ENCODE peak calls at places on chromosomes 3 and 15, in four cellular contexts. W is HL-60, X is lower lobe of right lung, H is psoas muscle. I is an unnamed sample.

GRCh38 chr3:4670352-4670751 is 177.2 kb downstream of the ITPR1 start:
- DNase-seq in H (no peak), W (no peak), X (no peak), I (peak)

GRCh38 chr3:98005438-98005837 is 29.7 kb downstream of the GABRR3 start:
- DNase-seq in H (no peak), X (no peak), W (no peak), I (no peak)

GRCh38 chr3:150105886-150106612 is 135.4 kb upstream of the PFN2 start:
- DNase-seq in X (no peak), H (no peak), W (no peak), I (no peak)

GRCh38 chr3:142944346-142944745 is 19.1 kb downstream of the PAQR9 start:
- DNase-seq in X (no peak), W (no peak), H (no peak), I (no peak)

GRCh38 chr3:40504636-40505430 is 1.0 kb upstream of the ZNF620 start:
- DNase-seq in H (no peak), W (no peak), X (no peak), I (peak)

GRCh38 chr15:69747193-69747592 is 294.6 kb downstream of the RPLP1 start:
- DNase-seq in H (no peak), X (no peak), W (no peak), I (no peak)

GRCh38 chr3:13157986-13158385 is 84.8 kb upstream of the IQSEC1 start:
- DNase-seq in X (no peak), H (no peak), W (no peak), I (no peak)

GRCh38 chr3:85007195-85008094 is 48.7 kb downstream of the CADM2 start:
- DNase-seq in W (peak), H (no peak), X (no peak), I (no peak)

GRCh38 chr3:185353823-185354614 is 8.9 kb upstream of the MAP3K13 start:
- DNase-seq in H (peak), W (peak), X (peak), I (peak)

GRCh38 chr15:65207280-65207679 is 4.0 kb downstream of the CILP start:
- DNase-seq in X (no peak), H (no peak), W (no peak), I (no peak)

GRCh38 chr15:94258246-94258645 is 26.9 kb downstream of the MCTP2 start:
- DNase-seq in W (no peak), H (no peak), X (no peak), I (no peak)

GRCh38 chr15:94255540-94255939 is 24.2 kb downstream of the MCTP2 start:
- DNase-seq in X (no peak), W (no peak), H (no peak), I (no peak)

GRCh38 chr15:94252223-94252766 is 20.9 kb downstream of the MCTP2 start:
- DNase-seq in H (no peak), X (no peak), W (no peak), I (no peak)

GRCh38 chr15:94252906-94253305 is 21.5 kb downstream of the MCTP2 start:
- DNase-seq in X (no peak), H (no peak), W (no peak), I (no peak)

DNA sequence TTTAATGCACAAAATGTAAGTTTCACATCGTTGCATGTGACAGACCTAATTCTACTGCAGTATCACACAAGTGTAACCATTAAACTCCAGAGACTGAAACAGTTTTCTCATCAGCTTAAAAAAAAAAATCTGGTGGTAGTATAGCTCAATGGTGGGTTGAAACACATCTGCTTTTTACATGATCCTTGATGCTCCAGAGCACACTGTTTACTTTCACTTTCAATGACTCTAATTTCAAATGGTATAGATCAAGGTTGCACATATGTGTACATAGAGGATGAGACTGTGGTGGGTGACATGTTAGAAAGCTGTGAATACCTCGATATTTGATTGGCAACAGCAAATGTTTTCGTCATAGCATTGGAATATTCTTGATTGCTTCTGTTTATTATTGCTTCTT is 22.4 kb downstream of the MCTP2 start:
- DNase-seq in X (no peak), W (no peak), H (no peak), I (no peak)
- H3K27ac ChIP-seq in X (no peak), W (no peak), H (no peak), I (no peak)

GRCh38 chr3:39468108-39468436 is 592 bp downstream of the MOBP start:
- DNase-seq in W (no peak), H (no peak), X (no peak), I (no peak)

GRCh38 chr3:39460677-39461076 is 6.8 kb upstream of the MOBP start:
- DNase-seq in H (no peak), X (no peak), W (no peak), I (no peak)

GRCh38 chr3:39466988-39467387 is 492 bp upstream of the MOBP start:
- DNase-seq in W (no peak), H (no peak), X (no peak), I (no peak)

GRCh38 chr3:39467394-39468107 is at the start of gene MOBP:
- DNase-seq in X (no peak), W (no peak), H (no peak), I (no peak)

DNA sequence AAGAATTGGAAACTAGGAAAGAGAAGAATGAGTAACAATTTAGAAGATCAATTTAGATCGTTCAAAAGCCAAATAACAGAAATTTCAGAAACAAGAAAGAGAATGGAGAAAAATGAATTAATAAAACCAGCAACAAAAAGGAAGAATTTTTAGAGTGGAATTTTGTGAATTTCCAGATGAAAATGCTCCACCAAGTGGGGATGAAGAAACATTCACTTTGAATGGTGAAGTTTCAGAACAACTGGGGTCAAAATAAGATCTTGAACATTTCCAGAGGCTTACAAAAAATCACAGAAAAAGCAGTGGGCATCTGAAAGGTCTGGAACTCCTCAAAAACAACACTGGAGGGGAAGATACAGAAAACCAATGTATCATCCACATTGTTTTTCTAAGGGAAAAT is 4.2 kb upstream of the MOBP start:
- DNase-seq in W (no peak), X (no peak), H (no peak), I (no peak)
- TF ChIP-seq CTCF in W (no peak), X (no peak), H (no peak), I (no peak)

DNA sequence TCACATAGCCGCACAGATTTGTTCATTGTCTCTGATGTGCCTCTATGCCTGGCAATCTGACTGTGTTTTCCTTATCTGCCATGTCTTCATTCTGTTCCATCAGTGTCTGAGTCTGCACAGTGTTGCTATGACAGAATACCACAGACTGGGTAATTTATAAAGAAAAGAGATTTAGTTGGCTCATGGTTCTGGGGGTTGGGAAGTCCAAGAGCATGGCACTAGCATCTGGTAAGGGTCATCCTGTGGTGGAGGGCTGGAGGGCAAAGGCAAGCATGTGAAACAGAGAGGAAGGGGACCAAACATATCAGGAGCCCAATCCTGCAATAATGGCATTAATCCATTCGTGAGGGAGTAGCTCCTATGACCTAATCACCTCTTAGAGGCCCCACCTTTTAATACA is 11.9 kb upstream of the HCN4 start:
- DNase-seq in W (no peak), H (no peak), X (no peak), I (no peak)
- H3K4me3 ChIP-seq in W (no peak), H (no peak), X (no peak), I (no peak)

GRCh38 chr15:32643907-32644445 is 2.5 kb downstream of the SCG5 start:
- DNase-seq in W (no peak), H (no peak), X (no peak), I (peak)
- H3K27ac ChIP-seq in W (no peak), H (no peak), X (no peak), I (no peak)

GRCh38 chr3:109023656-109024254 is 70.1 kb upstream of the GUCA1C start:
- DNase-seq in X (no peak), H (no peak), W (no peak), I (peak)

GRCh38 chr3:109018828-109019227 is 65.1 kb upstream of the GUCA1C start:
- DNase-seq in H (no peak), W (no peak), X (no peak), I (no peak)
- TF ChIP-seq CTCF in H (no peak), W (no peak), X (no peak), I (peak)

GRCh38 chr15:94671845-94672524 is 440.6 kb downstream of the MCTP2 start:
- DNase-seq in H (no peak), X (no peak), W (no peak), I (peak)

GRCh38 chr15:94673801-94674200 is 442.4 kb downstream of the MCTP2 start:
- DNase-seq in H (no peak), X (no peak), W (no peak), I (no peak)

GRCh38 chr15:94677202-94677790 is 445.9 kb downstream of the MCTP2 start:
- DNase-seq in W (no peak), X (no peak), H (no peak), I (no peak)

GRCh38 chr15:94670436-94671034 is 439.2 kb downstream of the MCTP2 start:
- DNase-seq in X (no peak), W (no peak), H (no peak), I (peak)

DNA sequence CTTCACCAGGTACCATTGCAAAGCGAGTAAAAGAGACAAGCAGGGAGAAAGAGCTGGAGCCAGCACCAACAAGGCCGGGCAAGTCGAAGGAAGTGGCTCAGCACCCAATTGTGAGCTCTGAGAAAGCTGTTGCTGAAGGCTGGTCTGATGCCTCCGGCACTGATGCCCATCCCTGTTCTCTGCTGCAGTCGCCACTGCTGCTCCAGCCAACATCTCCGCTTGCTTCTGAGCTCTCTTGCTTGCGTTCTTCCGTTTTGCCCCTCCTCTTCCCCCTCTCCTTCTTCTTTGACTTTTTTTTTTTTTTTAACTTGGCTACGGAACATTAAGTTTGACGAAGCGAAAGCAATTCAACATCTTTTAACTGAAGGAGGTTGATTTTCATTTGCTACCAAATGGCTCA is 442.9 kb downstream of the MCTP2 start:
- DNase-seq in W (no peak), H (no peak), X (no peak), I (no peak)
- H3K4me3 ChIP-seq in W (no peak), H (no peak), X (peak), I (no peak)

GRCh38 chr3:14425574-14426304 is 23.3 kb downstream of the SLC6A6 start:
- DNase-seq in H (no peak), X (peak), W (peak), I (no peak)
- H3K27ac ChIP-seq in H (peak), X (peak), W (peak), I (no peak)

DNA sequence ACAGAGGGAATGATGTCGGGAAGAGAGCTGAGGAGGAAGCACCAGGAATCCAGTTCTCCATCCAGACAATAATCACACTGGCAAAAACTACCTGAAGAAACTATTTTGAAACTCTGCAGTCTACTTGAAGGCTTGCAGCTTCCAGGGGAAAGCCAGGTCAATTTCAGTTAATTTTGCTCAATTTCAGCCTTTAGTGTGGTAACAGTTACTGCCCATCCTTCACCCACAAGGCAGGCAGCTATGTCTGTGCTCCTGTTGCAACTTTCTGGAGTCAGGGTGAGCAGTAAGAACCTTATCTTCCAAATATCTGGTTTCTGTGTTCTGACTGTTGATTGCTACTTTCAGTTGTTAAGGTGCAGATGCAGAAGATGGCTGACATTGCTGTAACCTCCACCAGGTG is 221.7 kb downstream of the ADAMTS17 start:
- DNase-seq in H (no peak), W (peak), X (no peak), I (no peak)
- TF ChIP-seq CTCF in H (no peak), W (no peak), X (no peak), I (no peak)